ENCODE peak calls at places on chromosomes 16 and 17, in ten cellular contexts. U, H, S, N, R, B, M, T, P and V are unnamed samples.

GRCh38 chr17:50151041-50151936 is 812 bp upstream of the PPP1R9B start:
- DNase-seq in H (peak; percentile 82), M (peak; percentile 74), R (peak; percentile 91), B (peak; percentile 94), S (peak; percentile 91), N (peak; percentile 92), U (peak; percentile 93), P (peak; percentile 91), T (peak; percentile 88), V (peak; percentile 96)

GRCh38 chr17:81101614-81102306 is 63.5 kb upstream of the PVALEF start:
- DNase-seq in T (peak; percentile 90), R (peak; percentile 84), U (peak; percentile 86), B (peak; percentile 84), N (peak; percentile 97), M (peak; percentile 15), P (peak; percentile 93), S (peak; percentile 95), H (peak; percentile 51), V (peak; percentile 64)

GRCh38 chr16:23074423-23074822 is 74.8 kb downstream of the USP31 start:
- DNase-seq in B (no peak), N (no peak), S (no peak), T (no peak), R (no peak), P (no peak), M (no peak), U (no peak), H (no peak), V (no peak)

GRCh38 chr17:9175700-9176467 is 154.6 kb downstream of the NTN1 start:
- DNase-seq in N (no peak), S (no peak), P (no peak), U (no peak), B (no peak), H (no peak), M (no peak), T (no peak), R (no peak), V (no peak)

GRCh38 chr17:57463103-57463885 is 207.0 kb downstream of the MSI2 start:
- DNase-seq in B (no peak), H (no peak), M (no peak), S (peak; percentile 78), P (peak; percentile 87), U (peak; percentile 18), T (peak; percentile 88), R (no peak), N (no peak), V (no peak)

GRCh38 chr17:29237476-29238132 is 9.1 kb upstream of the CRYBA1 start:
- DNase-seq in S (peak; percentile 55), M (no peak), P (no peak), R (no peak), T (no peak), U (no peak), B (no peak), N (no peak), H (no peak), V (no peak)

GRCh38 chr17:81310963-81311550 is 15.9 kb upstream of the SLC38A10 start:
- DNase-seq in T (no peak), B (no peak), P (no peak), N (no peak), M (no peak), H (no peak), S (no peak), U (no peak), R (no peak), V (no peak)

GRCh38 chr17:80095844-80096475 is 5.4 kb upstream of the GAA start:
- DNase-seq in U (no peak), M (no peak), B (no peak), R (no peak), H (no peak), T (no peak), P (no peak), S (no peak), N (no peak), V (no peak)

GRCh38 chr16:89476379-89476778 is 14.0 kb downstream of the ANKRD11 start:
- DNase-seq in H (no peak), P (peak; percentile 16), N (no peak), M (no peak), B (no peak), T (no peak), R (no peak), U (no peak), S (no peak), V (no peak)

GRCh38 chr17:68576811-68577551 is 24.2 kb downstream of the FAM20A start:
- DNase-seq in B (no peak), T (no peak), S (peak; percentile 85), N (peak; percentile 95), U (no peak), M (no peak), R (no peak), H (no peak), P (no peak), V (no peak)

GRCh38 chr17:57675427-57675826 is 69.7 kb downstream of the CCDC182 start:
- DNase-seq in N (no peak), U (no peak), M (no peak), T (no peak), H (no peak), B (peak; percentile 8), R (no peak), S (no peak), P (no peak), V (no peak)

GRCh38 chr17:49764559-49765180 is 739 bp upstream of the FAM117A start:
- DNase-seq in S (no peak), R (no peak), T (no peak), P (no peak), U (no peak), H (no peak), B (no peak), M (no peak), N (no peak), V (no peak)

GRCh38 chr16:69105501-69106361 is at the start of gene HAS3:
- DNase-seq in S (peak; percentile 66), H (no peak), N (peak; percentile 57), U (peak; percentile 75), B (peak; percentile 63), M (peak; percentile 11), T (peak; percentile 25), P (peak; percentile 57), R (peak; percentile 53), V (peak; percentile 22)

GRCh38 chr17:80499961-80500665 is 23.7 kb upstream of the NPTX1 start:
- DNase-seq in H (no peak), B (no peak), T (no peak), S (no peak), N (no peak), U (no peak), P (no peak), M (no peak), R (no peak), V (no peak)

GRCh38 chr16:17281052-17281451 is 189.7 kb downstream of the XYLT1 start:
- DNase-seq in S (no peak), H (no peak), M (no peak), N (no peak), T (no peak), B (no peak), R (no peak), U (no peak), P (no peak), V (no peak)

GRCh38 chr17:27535975-27536374 is 79.7 kb downstream of the KSR1 start:
- DNase-seq in R (no peak), U (no peak), T (no peak), S (no peak), H (no peak), M (no peak), P (no peak), B (no peak), N (no peak), V (no peak)

GRCh38 chr16:84207266-84207665 is 16.3 kb downstream of the ADAD2 start:
- DNase-seq in U (no peak), H (no peak), P (no peak), B (no peak), N (no peak), S (no peak), M (no peak), T (no peak), R (no peak), V (no peak)

GRCh38 chr16:2777231-2777902 is at the start of gene ELOB:
- DNase-seq in U (peak; percentile 91), R (peak; percentile 75), S (peak; percentile 97), T (peak; percentile 91), M (no peak), P (peak; percentile 93), B (peak; percentile 89), N (peak; percentile 85), H (peak; percentile 72), V (peak; percentile 71)

GRCh38 chr17:16363749-16364536 is 10.7 kb upstream of the CENPV start:
- DNase-seq in P (peak; percentile 71), S (peak; percentile 75), H (peak; percentile 48), N (peak; percentile 98), T (peak; percentile 77), B (peak; percentile 85), U (peak; percentile 80), R (peak; percentile 89), M (no peak), V (no peak)

GRCh38 chr17:40022497-40022896 is 7.3 kb downstream of the CSF3 start:
- DNase-seq in T (no peak), N (no peak), M (no peak), U (no peak), R (no peak), P (no peak), H (no peak), B (no peak), S (no peak), V (no peak)

GRCh38 chr17:63497708-63498483 is 21.0 kb downstream of the ACE start:
- DNase-seq in T (no peak), M (no peak), H (no peak), U (no peak), B (no peak), R (no peak), N (peak; percentile 27), S (no peak), P (no peak), V (no peak)

GRCh38 chr17:27240086-27240801 is 53.7 kb upstream of the WSB1 start:
- DNase-seq in R (no peak), S (no peak), T (no peak), U (no peak), N (no peak), H (no peak), M (no peak), P (no peak), B (no peak), V (no peak)

GRCh38 chr16:87958632-87959031 is 7.4 kb downstream of the BANP start:
- DNase-seq in H (no peak), S (no peak), B (no peak), P (no peak), M (no peak), T (no peak), R (peak; percentile 3), U (no peak), N (no peak), V (no peak)

GRCh38 chr17:1997146-1997586 is 28.0 kb downstream of the RTN4RL1 start:
- DNase-seq in N (no peak), R (no peak), H (no peak), S (no peak), U (no peak), B (peak; percentile 24), M (no peak), P (no peak), T (no peak), V (no peak)

GRCh38 chr17:5941258-5941657 is 128.9 kb upstream of the WSCD1 start:
- DNase-seq in R (no peak), U (no peak), M (no peak), H (no peak), S (no peak), B (no peak), N (no peak), P (no peak), T (no peak), V (no peak)

GRCh38 chr17:4049546-4049945 is 85.3 kb upstream of the ATP2A3 start:
- DNase-seq in H (no peak), R (no peak), P (no peak), T (no peak), U (no peak), B (no peak), S (no peak), N (no peak), M (no peak), V (no peak)

GRCh38 chr16:53817812-53818211 is 113.9 kb downstream of the FTO start:
- DNase-seq in N (peak; percentile 28), P (no peak), S (peak; percentile 17), U (no peak), B (no peak), H (no peak), R (no peak), T (no peak), M (peak; percentile 43), V (no peak)

GRCh38 chr17:63961355-63962207 is 11.1 kb downstream of the SCN4A start:
- DNase-seq in S (peak; percentile 71), B (peak; percentile 64), U (peak; percentile 58), M (no peak), R (no peak), P (peak; percentile 55), H (peak; percentile 84), N (peak; percentile 71), T (peak; percentile 26), V (peak; percentile 93)